ENCODE peak calls at places on chromosomes 1 and 21, in five cellular contexts. I is small intestine, G is cardiac muscle cell, H is sigmoid colon, D is IMR-90. R is an unnamed sample. For H3K4me1, the result is how much of the 10 kb centered on the place peaks cover.

GRCh38 chr21:29302340-29302991 is 3.7 kb downstream of the BACH1 start:
- DNase-seq in I (peak), G (no peak), H (no peak), D (peak), R (no peak)

GRCh38 chr1:21337931-21338567 is 47.8 kb upstream of the ECE1 start:
- DNase-seq in G (peak), D (peak), H (peak), I (peak), R (peak)

GRCh38 chr1:167491586-167492408 is 26.5 kb downstream of the CD247 start:
- DNase-seq in D (no peak), I (no peak), G (no peak), H (peak), R (no peak)

GRCh38 chr1:167454304-167454928 is 63.9 kb downstream of the CD247 start:
- DNase-seq in G (no peak), D (no peak), I (no peak), H (peak), R (no peak)

GRCh38 chr1:87940410-87940809 is 611.7 kb downstream of the LMO4 start:
- DNase-seq in D (no peak), I (no peak), H (no peak), G (no peak), R (no peak)

GRCh38 chr1:15835205-15835740 is 12.2 kb upstream of the SPEN start:
- DNase-seq in G (no peak), H (no peak), D (no peak), I (peak), R (no peak)

GRCh38 chr1:103248417-103249102 is 140.2 kb upstream of the COL11A1 start:
- DNase-seq in H (no peak), G (no peak), I (no peak), D (no peak), R (no peak)

GRCh38 chr1:180811886-180812285 is 100.8 kb upstream of the KIAA1614 start:
- DNase-seq in D (no peak), I (no peak), G (no peak), H (no peak), R (no peak)

GRCh38 chr1:2019571-2020309 is 595 bp downstream of the GABRD start:
- DNase-seq in D (no peak), G (peak), I (no peak), H (no peak), R (no peak)

GRCh38 chr1:228339766-228340685 is 66.6 kb downstream of the TRIM11 start:
- DNase-seq in G (no peak), I (no peak), H (peak), D (no peak), R (no peak)

GRCh38 chr1:12541274-12542137 is 76.5 kb downstream of the DHRS3 start:
- DNase-seq in H (peak), D (peak), G (peak), I (no peak), R (no peak)

GRCh38 chr1:228272831-228273571 is 65.2 kb downstream of the OBSCN start:
- DNase-seq in H (peak), I (no peak), G (no peak), D (no peak), R (no peak)

GRCh38 chr1:95309031-95309459 is 75.0 kb downstream of the RWDD3 start:
- DNase-seq in G (peak), H (no peak), I (no peak), D (peak), R (no peak)

GRCh38 chr1:17553970-17554369 is 14.5 kb downstream of the ARHGEF10L start:
- DNase-seq in H (no peak), G (peak), I (no peak), D (peak), R (no peak)

GRCh38 chr1:115364044-115364775 is 26.2 kb upstream of the NGF start:
- DNase-seq in I (no peak), G (peak), D (peak), H (no peak), R (no peak)

GRCh38 chr1:205914730-205915129 is 28.5 kb downstream of the SLC26A9 start:
- DNase-seq in H (no peak), D (no peak), I (no peak), G (no peak), R (no peak)

GRCh38 chr1:5765465-5765864 is 226.8 kb downstream of the NPHP4 start:
- DNase-seq in D (no peak), G (no peak), H (no peak), I (no peak), R (no peak)

GRCh38 chr1:177732178-177732577 is 237.7 kb downstream of the SEC16B start:
- DNase-seq in I (no peak), G (no peak), D (no peak), H (no peak), R (no peak)

GRCh38 chr1:119093721-119094120 is 46.7 kb downstream of the WARS2 start:
- DNase-seq in H (no peak), G (no peak), D (peak), I (no peak), R (no peak)

GRCh38 chr1:94124538-94124937 is 3.6 kb upstream of the ABCA4 start:
- DNase-seq in G (no peak), H (no peak), I (no peak), D (no peak), R (no peak)

GRCh38 chr21:39377444-39378050 is 28.7 kb upstream of the HMGN1 start:
- DNase-seq in D (no peak), G (peak), H (no peak), I (no peak), R (no peak)

GRCh38 chr1:37476460-37477197 is 2.2 kb downstream of the ZC3H12A start:
- DNase-seq in G (peak), D (peak), H (peak), I (peak), R (peak)

GRCh38 chr1:162363823-162364222 is 12.8 kb downstream of the SPATA46 start:
- DNase-seq in G (no peak), I (no peak), H (no peak), D (no peak), R (no peak)

GRCh38 chr1:112515311-112516009 is 6.7 kb downstream of the WNT2B start:
- DNase-seq in H (no peak), D (peak), I (no peak), G (peak), R (no peak)

GRCh38 chr1:158146165-158146564 is 34.5 kb upstream of the CD1D start:
- DNase-seq in D (peak), I (no peak), H (no peak), G (peak), R (no peak)

GRCh38 chr1:159925713-159926066 is 383 bp upstream of the TAGLN2 start:
- DNase-seq in D (no peak), I (no peak), G (no peak), H (peak), R (no peak)

GRCh38 chr1:194378517-194378916 is 1192.1 kb upstream of the B3GALT2 start:
- DNase-seq in G (no peak), D (peak), H (no peak), I (no peak), R (no peak)

GRCh38 chr1:182299728-182300581 is 91.6 kb downstream of the GLUL start:
- DNase-seq in D (no peak), H (peak), G (peak), I (peak), R (no peak)

GRCh38 chr1:235299514-235299858 is 28.5 kb downstream of the ARID4B start:
- DNase-seq in I (peak), G (no peak), D (no peak), H (no peak), R (no peak)

GRCh38 chr1:54815086-54815876 is 14.2 kb upstream of the TTC22 start:
- DNase-seq in D (no peak), I (peak), H (no peak), G (no peak), R (no peak)

GRCh38 chr1:217139513-217139912 is 416.3 kb upstream of the ESRRG start:
- DNase-seq in H (no peak), D (no peak), I (no peak), G (no peak), R (no peak)

GRCh38 chr1:222618880-222619321 is 1.0 kb downstream of the MIA3 start:
- DNase-seq in H (peak), D (peak), I (peak), G (peak), R (no peak)

GRCh38 chr1:209653915-209654351 is 1.7 kb upstream of the LAMB3 start:
- DNase-seq in G (no peak), D (no peak), I (peak), H (no peak), R (no peak)

GRCh38 chr1:57845041-57845440 is 421.2 kb upstream of the DAB1 start:
- DNase-seq in H (no peak), G (peak), D (no peak), I (no peak), R (no peak)

GRCh38 chr21:32463889-32464300 is 51.4 kb downstream of the EVA1C start:
- DNase-seq in H (no peak), I (no peak), D (peak), G (peak), R (no peak)

GRCh38 chr1:119326251-119326650 is 42.3 kb upstream of the HAO2 start:
- DNase-seq in I (no peak), D (no peak), G (no peak), H (no peak), R (no peak)

DNA sequence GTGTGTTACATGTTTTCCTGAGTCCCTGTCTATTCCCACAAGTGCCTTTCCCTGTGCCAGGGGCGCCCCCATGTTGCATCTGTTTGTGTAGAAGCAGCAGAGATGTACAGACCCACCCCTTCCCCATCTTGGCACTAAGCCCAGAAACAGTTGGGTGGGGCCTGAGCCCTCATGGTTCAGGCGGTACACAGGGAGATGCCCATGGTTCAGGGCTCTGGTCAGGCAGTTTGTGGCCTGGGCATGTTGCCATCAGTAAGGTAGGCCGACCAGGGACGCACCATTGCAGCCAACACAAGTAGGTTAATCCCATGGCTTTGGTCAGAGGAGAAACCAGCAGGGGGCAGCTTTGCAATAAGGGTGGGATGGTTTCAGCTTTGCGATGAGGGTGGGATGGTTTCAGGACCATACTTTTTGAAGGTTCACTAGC is 914 bp upstream of the ADGRB2 start:
- DNase-seq in D (peak), H (no peak), G (peak), I (no peak), R (no peak)
- H3K4me1 ChIP-seq in D (under half), H (under half), G (under half), I (under half), R (under half)

GRCh38 chr1:201717286-201717685 is 111.7 kb upstream of the IPO9 start:
- DNase-seq in G (no peak), I (no peak), D (no peak), H (peak), R (no peak)

GRCh38 chr1:201714542-201715276 is 114.2 kb upstream of the IPO9 start:
- DNase-seq in G (peak), I (peak), D (peak), H (peak), R (peak)

GRCh38 chr1:201716742-201717135 is 112.2 kb upstream of the IPO9 start:
- DNase-seq in D (no peak), G (no peak), I (no peak), H (peak), R (no peak)

GRCh38 chr1:201715351-201715750 is 113.6 kb upstream of the IPO9 start:
- DNase-seq in G (no peak), I (no peak), H (no peak), D (no peak), R (no peak)

DNA sequence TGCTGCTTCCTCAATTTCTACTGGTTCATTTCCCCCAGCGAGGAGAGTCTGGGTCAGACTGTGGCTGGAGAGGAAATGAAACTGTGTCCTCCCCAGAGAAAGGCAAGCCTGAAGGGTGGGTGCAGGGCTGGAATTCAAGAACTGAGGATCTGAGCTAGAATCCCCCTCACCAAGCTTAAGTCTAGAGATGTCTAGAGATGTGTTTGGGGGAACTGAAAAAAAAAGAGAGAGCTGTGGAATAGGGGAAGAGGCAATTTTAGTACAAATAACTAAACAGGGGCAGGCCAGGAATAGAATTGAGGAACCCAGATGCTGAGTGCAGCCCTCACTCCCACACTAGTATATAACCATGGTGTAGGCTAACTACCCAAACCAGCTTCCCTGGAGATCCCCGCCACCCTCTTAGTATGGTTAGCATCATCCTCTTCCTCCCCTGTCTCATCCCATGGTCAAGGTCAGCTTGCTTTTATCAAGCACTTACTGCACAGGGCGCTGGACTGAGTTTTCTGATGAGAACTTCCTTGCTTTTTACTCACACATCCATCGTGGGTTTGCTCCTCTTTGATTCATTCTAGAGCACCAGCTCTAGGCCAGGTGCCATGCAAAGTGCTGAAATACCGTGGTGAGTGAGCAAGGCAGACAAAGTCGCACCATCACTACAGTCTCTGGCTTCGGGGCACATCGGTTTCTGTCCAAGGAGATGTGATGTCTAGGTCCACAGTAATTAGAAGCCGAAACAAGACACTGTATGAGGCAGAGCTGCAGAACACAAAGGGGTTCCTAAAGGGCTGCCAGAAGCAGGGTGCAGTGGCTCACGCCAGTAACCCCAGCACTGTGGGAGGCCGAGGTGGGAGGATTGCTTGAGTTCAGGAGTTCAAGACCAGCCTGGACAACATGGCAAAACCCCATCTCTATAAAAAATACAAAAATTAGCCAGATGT is 112.9 kb upstream of the IPO9 start:
- DNase-seq in I (no peak), D (no peak), G (no peak), H (peak), R (no peak)
- H3K4me1 ChIP-seq in I (under half), D (half or more), G (under half), H (half or more), R (half or more)

GRCh38 chr1:207813946-207814345 is 62.1 kb downstream of the CD46 start:
- DNase-seq in I (no peak), G (no peak), H (no peak), D (no peak), R (no peak)
- H3K4me1 ChIP-seq in I (under half), G (under half), H (half or more), D (under half), R (half or more)

GRCh38 chr1:186220101-186220500 is 155.0 kb downstream of the TPR start:
- DNase-seq in H (no peak), I (no peak), D (no peak), G (no peak), R (no peak)
- H3K4me1 ChIP-seq in H (under half), I (under half), D (under half), G (under half), R (under half)

GRCh38 chr1:227077783-227078182 is 137.7 kb downstream of the COQ8A start:
- DNase-seq in G (no peak), H (no peak), I (no peak), D (no peak), R (no peak)
- H3K4me1 ChIP-seq in G (under half), H (under half), I (under half), D (under half), R (under half)

GRCh38 chr1:92500552-92500951 is 13.8 kb upstream of the GFI1 start:
- DNase-seq in D (no peak), I (no peak), H (no peak), G (no peak), R (no peak)

GRCh38 chr1:92502247-92502646 is 15.5 kb upstream of the GFI1 start:
- DNase-seq in G (peak), D (peak), I (no peak), H (no peak), R (no peak)

GRCh38 chr1:92503043-92503925 is 16.6 kb upstream of the GFI1 start:
- DNase-seq in G (peak), H (no peak), I (no peak), D (no peak), R (no peak)

GRCh38 chr1:92503926-92504750 is 17.4 kb upstream of the GFI1 start:
- DNase-seq in H (no peak), I (no peak), D (no peak), G (peak), R (no peak)

DNA sequence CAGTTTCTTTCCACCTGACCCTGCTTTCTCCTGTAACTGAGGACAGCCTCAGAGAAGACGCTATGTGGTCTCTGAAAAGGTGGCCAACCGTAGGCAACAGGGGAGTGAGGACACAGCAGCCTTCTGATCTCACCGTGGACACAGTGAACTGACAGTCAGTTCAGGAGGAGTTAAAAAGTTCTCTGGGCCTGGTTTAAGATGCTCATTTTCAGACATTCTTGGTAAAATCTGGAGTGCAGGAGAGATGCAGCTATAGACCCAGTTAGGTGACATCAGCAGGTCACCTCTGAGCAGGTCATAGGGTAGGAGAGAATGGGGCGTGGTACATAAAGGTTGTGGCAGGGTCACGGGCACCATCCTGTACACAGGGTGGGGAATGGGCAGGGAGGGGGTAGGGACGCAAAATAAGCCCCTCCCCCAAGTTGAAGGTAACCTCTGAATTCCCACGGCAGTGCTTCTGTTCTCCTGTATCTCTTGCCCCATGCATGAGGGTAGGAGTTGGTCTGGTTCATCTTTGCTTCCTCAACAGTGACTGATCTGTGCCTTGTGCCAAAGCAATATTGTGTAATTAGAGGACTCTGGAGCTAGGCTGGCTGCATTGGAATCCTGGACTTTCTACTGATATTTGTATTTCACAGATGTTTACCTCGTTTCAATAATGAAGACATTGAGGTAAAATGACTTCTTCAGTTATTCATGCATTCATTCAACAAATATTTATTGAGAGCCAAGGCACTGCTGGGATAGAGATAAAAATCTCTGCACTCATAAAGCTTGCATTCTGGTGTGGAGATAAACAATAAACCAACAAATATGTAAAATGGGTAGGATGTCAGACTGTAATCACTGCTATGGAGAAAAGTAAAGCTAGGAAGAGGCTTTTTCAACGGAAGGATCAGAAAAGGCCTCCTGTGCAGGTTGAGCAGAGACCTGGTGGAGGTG is 18.3 kb upstream of the GFI1 start:
- DNase-seq in G (no peak), H (no peak), D (no peak), I (no peak), R (no peak)
- H3K4me1 ChIP-seq in G (under half), H (under half), D (under half), I (under half), R (under half)

DNA sequence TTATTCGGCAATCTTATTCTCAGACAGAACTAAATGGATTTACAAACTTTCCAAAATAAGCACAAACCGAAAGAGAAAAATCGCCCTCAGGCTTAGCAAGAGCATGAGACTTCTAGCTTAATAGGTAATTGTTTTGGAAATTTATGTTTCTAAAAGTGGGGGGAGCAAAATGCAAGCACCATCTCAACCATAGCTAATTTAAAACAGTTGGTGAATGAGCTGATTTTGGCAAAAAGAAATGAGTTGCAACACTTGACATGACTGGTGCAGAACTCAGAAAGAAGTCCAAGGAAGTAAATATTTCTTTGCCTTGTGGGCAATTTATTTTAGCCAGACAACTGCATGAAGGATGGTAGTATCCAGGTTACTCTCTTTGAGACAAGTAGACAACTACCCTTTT is 71.5 kb upstream of the PTGFR start:
- DNase-seq in G (no peak), H (no peak), D (peak), I (no peak), R (no peak)
- H3K4me1 ChIP-seq in G (under half), H (under half), D (under half), I (under half), R (under half)

GRCh38 chr1:154496381-154496780 is 5.6 kb upstream of the TDRD10 start:
- DNase-seq in H (no peak), D (no peak), I (no peak), G (no peak), R (no peak)
- H3K4me1 ChIP-seq in H (under half), D (under half), I (under half), G (under half), R (under half)